ENCODE peak calls at places on chromosome 14, in five cellular contexts. B, T, Z, R and O are unnamed samples.

GRCh38 chr14:33280646-33281045 is 342.0 kb downstream of the NPAS3 start:
- DNase-seq in B (no peak), T (peak), Z (no peak), R (peak), O (peak)

GRCh38 chr14:92254786-92255185 is 68.2 kb upstream of the SLC24A4 start:
- DNase-seq in B (peak), T (no peak), Z (no peak), R (no peak), O (no peak)

GRCh38 chr14:100275214-100275613 is 31.0 kb downstream of the SLC25A29 start:
- DNase-seq in B (no peak), T (no peak), Z (no peak), R (no peak), O (no peak)

GRCh38 chr14:44812672-44813071 is 149.1 kb downstream of the KLHL28 start:
- DNase-seq in B (no peak), T (no peak), Z (no peak), R (no peak), O (no peak)

GRCh38 chr14:99250636-99251208 is 21.3 kb downstream of the BCL11B start:
- DNase-seq in B (no peak), T (no peak), Z (peak), R (no peak), O (no peak)

GRCh38 chr14:23022849-23023499 is 11.7 kb downstream of the PSMB5 start:
- DNase-seq in B (peak), T (no peak), Z (no peak), R (no peak), O (no peak)

GRCh38 chr14:56293506-56293905 is 175.3 kb downstream of the PELI2 start:
- DNase-seq in B (no peak), T (no peak), Z (no peak), R (no peak), O (no peak)

GRCh38 chr14:100623557-100623956 is 36.3 kb upstream of the BEGAIN start:
- DNase-seq in B (no peak), T (no peak), Z (no peak), R (no peak), O (no peak)

GRCh38 chr14:103488960-103489359 is 33.7 kb downstream of the CKB start:
- DNase-seq in B (no peak), T (no peak), Z (no peak), R (no peak), O (no peak)

GRCh38 chr14:36052681-36053080 is 123.8 kb downstream of the PTCSC3 start:
- DNase-seq in B (no peak), T (no peak), Z (no peak), R (no peak), O (no peak)

GRCh38 chr14:69387311-69387710 is 10.8 kb downstream of the ERH start:
- DNase-seq in B (no peak), T (no peak), Z (no peak), R (no peak), O (no peak)

GRCh38 chr14:87149583-87150354 is 843.2 kb downstream of the GALC start:
- DNase-seq in B (no peak), T (no peak), Z (no peak), R (peak), O (no peak)

GRCh38 chr14:54206477-54206876 is 190.3 kb upstream of the CDKN3 start:
- DNase-seq in B (no peak), T (no peak), Z (no peak), R (no peak), O (peak)

GRCh38 chr14:96243785-96244184 is 12.2 kb upstream of the BDKRB1 start:
- DNase-seq in B (no peak), T (no peak), Z (no peak), R (no peak), O (no peak)